ENCODE peak calls at places on chromosomes 6 and 20, in five cellular contexts. W is A549, Z is gastrocnemius medialis, F is lower leg skin, E is stomach. L is an unnamed sample.

GRCh38 chr6:134170844-134171243 is 118.4 kb upstream of the SLC2A12 start:
- DNase-seq in E (no peak), W (no peak), F (no peak), Z (peak), L (no peak)

GRCh38 chr20:3678893-3679720 is 2.7 kb downstream of the ADAM33 start:
- DNase-seq in F (no peak), Z (no peak), W (no peak), E (no peak), L (no peak)

GRCh38 chr6:122788663-122789062 is 395 bp upstream of the SMPDL3A start:
- DNase-seq in Z (no peak), E (no peak), W (no peak), F (no peak), L (no peak)

GRCh38 chr6:118565317-118565960 is 17.3 kb downstream of the PLN start:
- DNase-seq in F (no peak), E (no peak), W (peak), Z (no peak), L (no peak)

GRCh38 chr20:58467572-58468330 is 47.4 kb downstream of the APCDD1L start:
- DNase-seq in F (no peak), W (no peak), Z (no peak), E (no peak), L (no peak)

GRCh38 chr20:51687071-51687470 is 81.1 kb downstream of the ATP9A start:
- DNase-seq in E (no peak), W (peak), Z (no peak), F (no peak), L (no peak)

GRCh38 chr6:164042212-164042611 is 627.7 kb downstream of the QKI start:
- DNase-seq in F (no peak), E (no peak), W (no peak), Z (no peak), L (no peak)

GRCh38 chr6:31651602-31652191 is 764 bp downstream of the BAG6 start:
- DNase-seq in Z (peak), F (peak), W (peak), E (no peak), L (no peak)

GRCh38 chr6:72418495-72418894 is 203.4 kb upstream of the KCNQ5 start:
- DNase-seq in F (no peak), Z (no peak), E (no peak), W (no peak), L (no peak)

GRCh38 chr6:157688960-157689599 is 134.0 kb upstream of the SNX9 start:
- DNase-seq in F (peak), E (peak), Z (no peak), W (peak), L (no peak)

GRCh38 chr6:40477246-40478126 is 109.7 kb downstream of the LRFN2 start:
- DNase-seq in F (no peak), Z (no peak), W (no peak), E (no peak), L (no peak)

GRCh38 chr20:48823960-48824497 is 3.8 kb downstream of the PREX1 start:
- DNase-seq in F (no peak), E (no peak), W (no peak), Z (no peak), L (no peak)
- TF ChIP-seq POLR2A in F (no peak), E (no peak), W (no peak), Z (no peak), L (no peak)

GRCh38 chr6:11607381-11607780 is 69.8 kb downstream of the TMEM170B start:
- DNase-seq in E (peak), F (peak), W (no peak), Z (no peak), L (no peak)

GRCh38 chr6:11606287-11606686 is 68.7 kb downstream of the TMEM170B start:
- DNase-seq in F (peak), Z (no peak), W (no peak), E (peak), L (peak)

GRCh38 chr6:11604215-11604614 is 66.7 kb downstream of the TMEM170B start:
- DNase-seq in Z (no peak), F (no peak), E (no peak), W (no peak), L (no peak)

GRCh38 chr6:11605507-11605905 is 68.0 kb downstream of the TMEM170B start:
- DNase-seq in E (no peak), F (no peak), Z (no peak), W (no peak), L (no peak)

DNA sequence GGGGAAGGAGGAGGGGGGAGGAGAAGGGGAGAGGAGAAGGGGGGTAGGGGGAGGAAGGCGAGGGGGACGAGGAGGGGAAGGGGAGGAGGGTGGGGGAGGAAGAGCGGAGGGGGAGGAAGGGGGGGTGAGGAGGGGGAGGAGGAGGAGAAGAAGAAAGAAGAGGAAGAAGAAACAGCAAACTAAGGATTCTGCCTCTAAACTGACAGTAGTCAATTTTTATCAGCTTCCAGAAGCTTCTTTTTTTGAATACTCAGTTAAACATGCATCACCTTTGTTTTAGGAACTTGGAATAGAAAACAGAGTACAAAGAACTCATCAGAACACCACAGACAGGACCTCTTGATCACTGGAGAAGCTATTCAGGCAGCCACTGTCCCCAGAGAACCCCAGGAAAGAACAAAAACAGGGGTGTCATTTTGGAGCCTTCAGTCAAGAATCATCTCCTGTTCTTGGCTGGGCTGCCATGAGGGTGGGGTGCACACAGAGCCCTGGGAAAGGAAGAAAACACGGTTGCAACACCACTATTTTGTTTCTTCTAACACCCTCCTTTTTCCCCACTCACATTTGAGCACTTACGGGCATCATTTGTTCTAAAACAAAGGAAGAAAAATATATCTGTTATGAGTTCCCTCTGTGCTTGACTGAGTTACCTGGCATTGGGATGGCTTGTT is 67.4 kb downstream of the TMEM170B start:
- DNase-seq in E (no peak), Z (peak), W (no peak), F (no peak), L (no peak)
- H3K4me3 ChIP-seq in E (no peak), Z (no peak), W (no peak), F (no peak), L (no peak)

GRCh38 chr6:39228992-39229767 is at the start of gene KCNK5:
- DNase-seq in W (peak), Z (peak), F (peak), E (peak), L (peak)
- TF ChIP-seq POLR2A in W (peak), Z (peak), F (no peak), E (no peak), L (peak)

DNA sequence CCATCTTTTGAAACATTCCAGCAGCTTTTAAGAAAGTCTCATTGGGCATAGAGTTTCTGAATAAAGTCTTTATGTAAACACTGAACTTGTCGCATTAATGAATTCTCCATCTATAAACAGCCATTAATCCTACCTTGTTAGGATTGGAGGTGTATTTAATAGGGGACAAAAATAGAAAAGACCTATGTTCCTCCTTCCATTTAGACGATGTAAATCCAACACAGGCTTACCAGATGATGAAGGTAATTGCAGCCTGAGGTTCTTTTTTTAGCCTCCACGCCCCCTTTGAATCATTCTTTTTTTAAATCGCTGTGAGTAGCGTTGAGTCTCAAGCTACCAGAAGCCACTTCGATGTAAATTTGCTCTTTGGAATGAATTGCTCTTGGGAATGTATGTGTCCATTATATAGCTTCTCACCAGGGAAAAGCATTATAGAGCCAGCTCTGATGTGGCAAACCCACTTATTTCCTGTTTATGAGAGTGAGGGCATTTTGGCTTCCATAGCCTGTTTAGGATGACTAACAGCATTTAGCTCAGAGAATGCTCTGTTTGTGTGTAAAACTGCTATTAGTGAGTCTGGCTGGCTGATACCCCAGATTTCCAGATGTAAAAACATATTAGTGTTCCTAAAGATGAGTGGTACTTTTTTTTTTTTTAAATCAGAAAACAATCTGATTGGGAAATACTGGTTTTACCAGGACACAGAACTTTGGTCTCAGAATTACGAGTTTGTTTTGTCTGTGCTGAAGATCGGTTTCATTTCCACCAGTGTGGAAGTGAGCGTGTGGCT is 74.9 kb upstream of the CLDN20 start:
- DNase-seq in W (no peak), F (no peak), E (no peak), Z (no peak), L (peak)
- H3K4me3 ChIP-seq in W (no peak), F (no peak), E (no peak), Z (peak), L (no peak)

GRCh38 chr6:36827261-36828079 is 11.8 kb downstream of the CPNE5 start:
- DNase-seq in F (no peak), W (no peak), Z (no peak), E (no peak), L (peak)
- TF ChIP-seq POLR2A in F (no peak), W (no peak), Z (no peak), E (no peak), L (no peak)

GRCh38 chr20:12605751-12606150 is 403.0 kb upstream of the SPTLC3 start:
- DNase-seq in E (no peak), Z (no peak), F (no peak), W (no peak), L (no peak)
- H3K4me3 ChIP-seq in E (no peak), Z (no peak), F (no peak), W (no peak), L (no peak)

GRCh38 chr6:13873288-13874190 is 51.2 kb upstream of the RNF182 start:
- DNase-seq in F (peak), Z (peak), W (peak), E (peak), L (peak)
- TF ChIP-seq POLR2A in F (no peak), Z (no peak), W (no peak), E (no peak), L (no peak)